ENCODE peak calls at places on chromosomes 7 and 10, in ten cellular contexts. One of them, this sample, is unnamed.

GRCh38 chr10:70513848-70514309 is 35.3 kb downstream of the PALD1 start:
- DNase-seq in ELR: no peak
- DNase-seq in mesendoderm: no peak
- DNase-seq in NCI-H345: no peak
- DNase-seq in skeletal muscle cell: no peak
- DNase-seq in body of pancreas: peak; percentile 57
- DNase-seq in A172: no peak
- DNase-seq in heart left ventricle: no peak
- DNase-seq in HS-5: no peak
- DNase-seq in brain microvascular endothelial cell: no peak
- DNase-seq in this sample: no peak

GRCh38 chr7:69786707-69787395 is 188.6 kb downstream of the AUTS2 start:
- DNase-seq in ELR: no peak
- DNase-seq in mesendoderm: no peak
- DNase-seq in NCI-H345: no peak
- DNase-seq in skeletal muscle cell: no peak
- DNase-seq in body of pancreas: no peak
- DNase-seq in A172: peak; percentile 27
- DNase-seq in heart left ventricle: no peak
- DNase-seq in HS-5: no peak
- DNase-seq in brain microvascular endothelial cell: no peak
- DNase-seq in this sample: no peak

GRCh38 chr10:100433253-100434240 is 29.3 kb upstream of the WNT8B start:
- DNase-seq in ELR: peak; percentile 94
- DNase-seq in mesendoderm: peak; percentile 95
- DNase-seq in NCI-H345: peak; percentile 92
- DNase-seq in skeletal muscle cell: peak; percentile 57
- DNase-seq in body of pancreas: peak; percentile 96
- DNase-seq in A172: peak; percentile 86
- DNase-seq in heart left ventricle: peak; percentile 83
- DNase-seq in HS-5: peak; percentile 80
- DNase-seq in brain microvascular endothelial cell: peak; percentile 92
- DNase-seq in this sample: peak; percentile 92

GRCh38 chr10:113788604-113789083 is 37.2 kb downstream of the PLEKHS1 start:
- DNase-seq in ELR: peak; percentile 87
- DNase-seq in mesendoderm: peak; percentile 13
- DNase-seq in NCI-H345: no peak
- DNase-seq in skeletal muscle cell: peak; percentile 95
- DNase-seq in body of pancreas: peak; percentile 62
- DNase-seq in A172: peak; percentile 91
- DNase-seq in heart left ventricle: peak; percentile 36
- DNase-seq in HS-5: peak; percentile 92
- DNase-seq in brain microvascular endothelial cell: peak; percentile 93
- DNase-seq in this sample: peak; percentile 81

GRCh38 chr7:158944195-158944594 is 87.8 kb downstream of the DYNC2I1 start:
- DNase-seq in ELR: no peak
- DNase-seq in mesendoderm: no peak
- DNase-seq in NCI-H345: no peak
- DNase-seq in skeletal muscle cell: no peak
- DNase-seq in body of pancreas: no peak
- DNase-seq in A172: no peak
- DNase-seq in heart left ventricle: no peak
- DNase-seq in HS-5: no peak
- DNase-seq in brain microvascular endothelial cell: no peak
- DNase-seq in this sample: no peak

GRCh38 chr7:35024298-35024697 is 13.0 kb downstream of the DPY19L1 start:
- DNase-seq in ELR: no peak
- DNase-seq in mesendoderm: no peak
- DNase-seq in NCI-H345: no peak
- DNase-seq in skeletal muscle cell: no peak
- DNase-seq in body of pancreas: no peak
- DNase-seq in A172: no peak
- DNase-seq in heart left ventricle: no peak
- DNase-seq in HS-5: no peak
- DNase-seq in brain microvascular endothelial cell: no peak
- DNase-seq in this sample: no peak

GRCh38 chr7:97390915-97391593 is 273.6 kb downstream of the SDHAF3 start:
- DNase-seq in ELR: no peak
- DNase-seq in mesendoderm: peak; percentile 57
- DNase-seq in NCI-H345: no peak
- DNase-seq in skeletal muscle cell: no peak
- DNase-seq in body of pancreas: no peak
- DNase-seq in A172: peak; percentile 42
- DNase-seq in heart left ventricle: no peak
- DNase-seq in HS-5: no peak
- DNase-seq in brain microvascular endothelial cell: no peak
- DNase-seq in this sample: no peak

GRCh38 chr7:74452748-74453320 is 872 bp upstream of the GTF2IRD1 start:
- DNase-seq in ELR: peak; percentile 68
- DNase-seq in mesendoderm: no peak
- DNase-seq in NCI-H345: no peak
- DNase-seq in skeletal muscle cell: peak; percentile 43
- DNase-seq in body of pancreas: peak; percentile 59
- DNase-seq in A172: peak; percentile 94
- DNase-seq in heart left ventricle: no peak
- DNase-seq in HS-5: peak; percentile 15
- DNase-seq in brain microvascular endothelial cell: no peak
- DNase-seq in this sample: peak; percentile 90

GRCh38 chr10:5396545-5396944 is 8.1 kb downstream of the TUBAL3 start:
- DNase-seq in ELR: no peak
- DNase-seq in mesendoderm: no peak
- DNase-seq in NCI-H345: no peak
- DNase-seq in skeletal muscle cell: no peak
- DNase-seq in body of pancreas: peak; percentile 16
- DNase-seq in A172: no peak
- DNase-seq in heart left ventricle: no peak
- DNase-seq in HS-5: no peak
- DNase-seq in brain microvascular endothelial cell: no peak
- DNase-seq in this sample: no peak

GRCh38 chr7:121831320-121831719 is 41.6 kb upstream of the PTPRZ1 start:
- DNase-seq in ELR: no peak
- DNase-seq in mesendoderm: no peak
- DNase-seq in NCI-H345: peak; percentile 4
- DNase-seq in skeletal muscle cell: no peak
- DNase-seq in body of pancreas: no peak
- DNase-seq in A172: peak; percentile 36
- DNase-seq in heart left ventricle: no peak
- DNase-seq in HS-5: no peak
- DNase-seq in brain microvascular endothelial cell: no peak
- DNase-seq in this sample: no peak

GRCh38 chr10:92845926-92846325 is 2.4 kb upstream of the EXOC6 start:
- DNase-seq in ELR: no peak
- DNase-seq in mesendoderm: no peak
- DNase-seq in NCI-H345: no peak
- DNase-seq in skeletal muscle cell: no peak
- DNase-seq in body of pancreas: no peak
- DNase-seq in A172: no peak
- DNase-seq in heart left ventricle: no peak
- DNase-seq in HS-5: no peak
- DNase-seq in brain microvascular endothelial cell: no peak
- DNase-seq in this sample: no peak

GRCh38 chr10:14904316-14904732 is 25.7 kb downstream of the SUV39H2 start:
- DNase-seq in ELR: peak; percentile 70
- DNase-seq in mesendoderm: peak; percentile 46
- DNase-seq in NCI-H345: no peak
- DNase-seq in skeletal muscle cell: no peak
- DNase-seq in body of pancreas: peak; percentile 23
- DNase-seq in A172: peak; percentile 19
- DNase-seq in heart left ventricle: no peak
- DNase-seq in HS-5: no peak
- DNase-seq in brain microvascular endothelial cell: peak; percentile 22
- DNase-seq in this sample: peak; percentile 74

GRCh38 chr7:123433665-123434064 is 100.7 kb downstream of the IQUB start:
- DNase-seq in ELR: no peak
- DNase-seq in mesendoderm: peak; percentile 5
- DNase-seq in NCI-H345: no peak
- DNase-seq in skeletal muscle cell: no peak
- DNase-seq in body of pancreas: no peak
- DNase-seq in A172: no peak
- DNase-seq in heart left ventricle: no peak
- DNase-seq in HS-5: no peak
- DNase-seq in brain microvascular endothelial cell: no peak
- DNase-seq in this sample: no peak

GRCh38 chr7:48298779-48299178 is 127.5 kb downstream of the ABCA13 start:
- DNase-seq in ELR: peak; percentile 73
- DNase-seq in mesendoderm: peak; percentile 5
- DNase-seq in NCI-H345: no peak
- DNase-seq in skeletal muscle cell: no peak
- DNase-seq in body of pancreas: no peak
- DNase-seq in A172: peak; percentile 91
- DNase-seq in heart left ventricle: no peak
- DNase-seq in HS-5: peak; percentile 91
- DNase-seq in brain microvascular endothelial cell: peak; percentile 93
- DNase-seq in this sample: peak; percentile 86

GRCh38 chr10:114285961-114286441 is 46.9 kb downstream of the VWA2 start:
- DNase-seq in ELR: no peak
- DNase-seq in mesendoderm: no peak
- DNase-seq in NCI-H345: no peak
- DNase-seq in skeletal muscle cell: no peak
- DNase-seq in body of pancreas: no peak
- DNase-seq in A172: no peak
- DNase-seq in heart left ventricle: no peak
- DNase-seq in HS-5: no peak
- DNase-seq in brain microvascular endothelial cell: no peak
- DNase-seq in this sample: no peak

GRCh38 chr10:86888585-86889381 is 68.6 kb downstream of the MMRN2 start:
- DNase-seq in ELR: peak; percentile 80
- DNase-seq in mesendoderm: no peak
- DNase-seq in NCI-H345: no peak
- DNase-seq in skeletal muscle cell: no peak
- DNase-seq in body of pancreas: no peak
- DNase-seq in A172: peak; percentile 80
- DNase-seq in heart left ventricle: no peak
- DNase-seq in HS-5: peak; percentile 34
- DNase-seq in brain microvascular endothelial cell: peak; percentile 25
- DNase-seq in this sample: peak; percentile 76

This sample was measured in RKO.